ENCODE peak calls at places on chromosomes 3 and 15, in six cellular contexts. One of them, this sample, is unnamed.

GRCh38 chr15:52558196-52558595 is 10.6 kb downstream of the ARPP19 start:
- DNase-seq in uterus: no peak
- DNase-seq in tibial artery: no peak
- DNase-seq in suprapubic skin: no peak
- DNase-seq in ovary: no peak
- DNase-seq in SK-N-SH: no peak
- DNase-seq in this sample: peak

GRCh38 chr15:35583863-35584528 is 38.0 kb upstream of the DPH6 start:
- DNase-seq in uterus: peak
- DNase-seq in tibial artery: no peak
- DNase-seq in suprapubic skin: no peak
- DNase-seq in ovary: no peak
- DNase-seq in SK-N-SH: no peak
- DNase-seq in this sample: no peak

GRCh38 chr3:100966807-100967206 is 26.4 kb downstream of the ABI3BP start:
- DNase-seq in uterus: no peak
- DNase-seq in tibial artery: no peak
- DNase-seq in suprapubic skin: no peak
- DNase-seq in ovary: no peak
- DNase-seq in SK-N-SH: peak
- DNase-seq in this sample: no peak

GRCh38 chr15:62472616-62473299 is 307.7 kb upstream of the C2CD4B start:
- DNase-seq in uterus: no peak
- DNase-seq in tibial artery: no peak
- DNase-seq in suprapubic skin: no peak
- DNase-seq in ovary: no peak
- DNase-seq in SK-N-SH: no peak
- DNase-seq in this sample: no peak

GRCh38 chr3:32340039-32340438 is 51.6 kb upstream of the CMTM7 start:
- DNase-seq in uterus: no peak
- DNase-seq in tibial artery: no peak
- DNase-seq in suprapubic skin: no peak
- DNase-seq in ovary: no peak
- DNase-seq in SK-N-SH: peak
- DNase-seq in this sample: peak

GRCh38 chr3:153970735-153971347 is 150.3 kb upstream of the ARHGEF26 start:
- DNase-seq in uterus: no peak
- DNase-seq in tibial artery: no peak
- DNase-seq in suprapubic skin: no peak
- DNase-seq in ovary: no peak
- DNase-seq in SK-N-SH: peak
- DNase-seq in this sample: peak

GRCh38 chr15:59688383-59688887 is 685 bp downstream of the BNIP2 start:
- DNase-seq in uterus: no peak
- DNase-seq in tibial artery: peak
- DNase-seq in suprapubic skin: no peak
- DNase-seq in ovary: no peak
- DNase-seq in SK-N-SH: no peak
- DNase-seq in this sample: no peak

GRCh38 chr3:4820296-4821121 is 158.7 kb upstream of the BHLHE40 start:
- DNase-seq in uterus: no peak
- DNase-seq in tibial artery: no peak
- DNase-seq in suprapubic skin: no peak
- DNase-seq in ovary: no peak
- DNase-seq in SK-N-SH: no peak
- DNase-seq in this sample: no peak

GRCh38 chr3:852033-852432 is 240.8 kb upstream of the CNTN6 start:
- DNase-seq in uterus: no peak
- DNase-seq in tibial artery: no peak
- DNase-seq in suprapubic skin: no peak
- DNase-seq in ovary: no peak
- DNase-seq in SK-N-SH: no peak
- DNase-seq in this sample: no peak

GRCh38 chr15:99707481-99708270 is 25.6 kb downstream of the LYSMD4 start:
- DNase-seq in uterus: no peak
- DNase-seq in tibial artery: no peak
- DNase-seq in suprapubic skin: no peak
- DNase-seq in ovary: no peak
- DNase-seq in SK-N-SH: no peak
- DNase-seq in this sample: peak

GRCh38 chr3:24160424-24160823 is 215.3 kb downstream of the NR1D2 start:
- DNase-seq in uterus: no peak
- DNase-seq in tibial artery: no peak
- DNase-seq in suprapubic skin: no peak
- DNase-seq in ovary: no peak
- DNase-seq in SK-N-SH: no peak
- DNase-seq in this sample: no peak

GRCh38 chr3:17478673-17479072 is 263.8 kb downstream of the TBC1D5 start:
- DNase-seq in uterus: no peak
- DNase-seq in tibial artery: no peak
- DNase-seq in suprapubic skin: no peak
- DNase-seq in ovary: no peak
- DNase-seq in SK-N-SH: no peak
- DNase-seq in this sample: no peak

GRCh38 chr15:100255644-100256043 is 86.1 kb downstream of the ADAMTS17 start:
- DNase-seq in uterus: no peak
- DNase-seq in tibial artery: no peak
- DNase-seq in suprapubic skin: peak
- DNase-seq in ovary: no peak
- DNase-seq in SK-N-SH: no peak
- DNase-seq in this sample: no peak

GRCh38 chr15:32701863-32702262 is 15.9 kb upstream of the GREM1 start:
- DNase-seq in uterus: no peak
- DNase-seq in tibial artery: no peak
- DNase-seq in suprapubic skin: no peak
- DNase-seq in ovary: no peak
- DNase-seq in SK-N-SH: no peak
- DNase-seq in this sample: no peak

GRCh38 chr15:80619677-80620076 is 75.4 kb upstream of the ABHD17C start:
- DNase-seq in uterus: no peak
- DNase-seq in tibial artery: no peak
- DNase-seq in suprapubic skin: no peak
- DNase-seq in ovary: no peak
- DNase-seq in SK-N-SH: no peak
- DNase-seq in this sample: no peak

GRCh38 chr15:65532738-65533051 is 2.4 kb downstream of the HACD3 start:
- DNase-seq in uterus: no peak
- DNase-seq in tibial artery: no peak
- DNase-seq in suprapubic skin: no peak
- DNase-seq in ovary: no peak
- DNase-seq in SK-N-SH: no peak
- DNase-seq in this sample: peak

GRCh38 chr3:11545186-11545851 is 98.4 kb downstream of the VGLL4 start:
- DNase-seq in uterus: no peak
- DNase-seq in tibial artery: peak
- DNase-seq in suprapubic skin: no peak
- DNase-seq in ovary: no peak
- DNase-seq in SK-N-SH: no peak
- DNase-seq in this sample: no peak

GRCh38 chr15:87365221-87365620 is 891.3 kb downstream of the NTRK3 start:
- DNase-seq in uterus: no peak
- DNase-seq in tibial artery: no peak
- DNase-seq in suprapubic skin: no peak
- DNase-seq in ovary: no peak
- DNase-seq in SK-N-SH: no peak
- DNase-seq in this sample: peak

GRCh38 chr3:189334064-189334920 is 162.5 kb downstream of the TPRG1 start:
- DNase-seq in uterus: no peak
- DNase-seq in tibial artery: no peak
- DNase-seq in suprapubic skin: no peak
- DNase-seq in ovary: no peak
- DNase-seq in SK-N-SH: no peak
- DNase-seq in this sample: peak

GRCh38 chr3:10370429-10370828 is 49.5 kb upstream of the SEC13 start:
- DNase-seq in uterus: no peak
- DNase-seq in tibial artery: no peak
- DNase-seq in suprapubic skin: no peak
- DNase-seq in ovary: no peak
- DNase-seq in SK-N-SH: peak
- DNase-seq in this sample: no peak

GRCh38 chr3:38153986-38154608 is 11.2 kb upstream of the OXSR1 start:
- DNase-seq in uterus: no peak
- DNase-seq in tibial artery: no peak
- DNase-seq in suprapubic skin: no peak
- DNase-seq in ovary: no peak
- DNase-seq in SK-N-SH: no peak
- DNase-seq in this sample: peak

GRCh38 chr3:24299801-24300626 is 194.6 kb downstream of the THRB start:
- DNase-seq in uterus: no peak
- DNase-seq in tibial artery: no peak
- DNase-seq in suprapubic skin: no peak
- DNase-seq in ovary: no peak
- DNase-seq in SK-N-SH: no peak
- DNase-seq in this sample: peak

GRCh38 chr3:50370594-50370993 is 11.3 kb upstream of the TMEM115 start:
- DNase-seq in uterus: no peak
- DNase-seq in tibial artery: no peak
- DNase-seq in suprapubic skin: no peak
- DNase-seq in ovary: no peak
- DNase-seq in SK-N-SH: peak
- DNase-seq in this sample: no peak

GRCh38 chr3:192917258-192917507 is 473 bp downstream of the MB21D2 start:
- DNase-seq in uterus: no peak
- DNase-seq in tibial artery: no peak
- DNase-seq in suprapubic skin: no peak
- DNase-seq in ovary: no peak
- DNase-seq in SK-N-SH: no peak
- DNase-seq in this sample: peak

GRCh38 chr3:24296441-24297205 is 198.0 kb downstream of the THRB start:
- DNase-seq in uterus: no peak
- DNase-seq in tibial artery: no peak
- DNase-seq in suprapubic skin: no peak
- DNase-seq in ovary: no peak
- DNase-seq in SK-N-SH: no peak
- DNase-seq in this sample: no peak

GRCh38 chr3:10516835-10517465 is 11.6 kb upstream of the ATP2B2 start:
- DNase-seq in uterus: no peak
- DNase-seq in tibial artery: no peak
- DNase-seq in suprapubic skin: peak
- DNase-seq in ovary: no peak
- DNase-seq in SK-N-SH: no peak
- DNase-seq in this sample: no peak

GRCh38 chr3:158110658-158111018 is 749 bp downstream of the RSRC1 start:
- DNase-seq in uterus: no peak
- DNase-seq in tibial artery: no peak
- DNase-seq in suprapubic skin: no peak
- DNase-seq in ovary: no peak
- DNase-seq in SK-N-SH: no peak
- DNase-seq in this sample: no peak

GRCh38 chr15:28992996-28993719 is 107.4 kb downstream of the APBA2 start:
- DNase-seq in uterus: no peak
- DNase-seq in tibial artery: no peak
- DNase-seq in suprapubic skin: no peak
- DNase-seq in ovary: no peak
- DNase-seq in SK-N-SH: no peak
- DNase-seq in this sample: no peak

GRCh38 chr15:91268510-91268909 is 168.5 kb downstream of the SV2B start:
- DNase-seq in uterus: no peak
- DNase-seq in tibial artery: no peak
- DNase-seq in suprapubic skin: no peak
- DNase-seq in ovary: no peak
- DNase-seq in SK-N-SH: peak
- DNase-seq in this sample: no peak
- TF ChIP-seq CTCF in uterus: no peak
- TF ChIP-seq CTCF in tibial artery: no peak
- TF ChIP-seq CTCF in suprapubic skin: no peak
- TF ChIP-seq CTCF in ovary: no peak
- TF ChIP-seq CTCF in SK-N-SH: peak
- TF ChIP-seq CTCF in this sample: no peak

DNA sequence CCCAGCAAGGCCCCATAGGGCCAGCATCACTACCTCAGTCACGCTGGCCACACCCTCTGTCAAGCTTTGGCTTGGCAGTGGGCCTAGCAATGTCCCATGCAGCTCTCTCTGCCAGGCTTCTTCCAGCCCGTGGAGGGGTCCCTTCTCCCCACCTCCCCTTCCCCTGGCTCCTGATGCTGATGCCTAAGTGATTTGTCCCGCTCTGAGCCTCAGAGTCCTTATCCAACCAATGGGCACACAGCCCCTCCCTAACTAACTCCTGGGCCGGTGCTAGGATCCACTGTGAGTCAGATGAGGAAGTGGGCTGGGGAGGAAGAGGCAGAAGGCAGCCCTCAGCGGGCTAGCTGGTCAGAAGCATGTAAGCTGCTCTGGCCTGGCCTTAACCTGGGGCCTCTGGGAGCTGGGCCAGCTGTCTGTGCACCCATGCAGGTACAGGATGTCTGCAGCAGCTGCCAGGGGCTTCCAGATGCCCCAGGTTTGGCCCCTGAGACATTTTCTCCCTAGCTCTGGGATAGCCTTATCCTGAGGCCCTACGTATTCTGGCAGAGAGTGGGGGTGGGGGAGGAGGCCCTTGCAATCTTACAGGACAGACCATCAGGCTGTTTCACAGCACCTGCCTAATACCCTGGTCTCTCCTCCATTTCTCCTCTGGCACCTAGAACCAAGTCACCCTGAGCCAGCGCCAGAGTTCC is 740 bp upstream of the ZBTB47 start:
- DNase-seq in uterus: peak
- DNase-seq in tibial artery: peak
- DNase-seq in suprapubic skin: peak
- DNase-seq in ovary: peak
- DNase-seq in SK-N-SH: peak
- DNase-seq in this sample: peak
- H3K27ac ChIP-seq in uterus: peak
- H3K27ac ChIP-seq in tibial artery: peak
- H3K27ac ChIP-seq in suprapubic skin: peak
- H3K27ac ChIP-seq in ovary: peak
- H3K27ac ChIP-seq in SK-N-SH: peak
- H3K27ac ChIP-seq in this sample: peak

DNA sequence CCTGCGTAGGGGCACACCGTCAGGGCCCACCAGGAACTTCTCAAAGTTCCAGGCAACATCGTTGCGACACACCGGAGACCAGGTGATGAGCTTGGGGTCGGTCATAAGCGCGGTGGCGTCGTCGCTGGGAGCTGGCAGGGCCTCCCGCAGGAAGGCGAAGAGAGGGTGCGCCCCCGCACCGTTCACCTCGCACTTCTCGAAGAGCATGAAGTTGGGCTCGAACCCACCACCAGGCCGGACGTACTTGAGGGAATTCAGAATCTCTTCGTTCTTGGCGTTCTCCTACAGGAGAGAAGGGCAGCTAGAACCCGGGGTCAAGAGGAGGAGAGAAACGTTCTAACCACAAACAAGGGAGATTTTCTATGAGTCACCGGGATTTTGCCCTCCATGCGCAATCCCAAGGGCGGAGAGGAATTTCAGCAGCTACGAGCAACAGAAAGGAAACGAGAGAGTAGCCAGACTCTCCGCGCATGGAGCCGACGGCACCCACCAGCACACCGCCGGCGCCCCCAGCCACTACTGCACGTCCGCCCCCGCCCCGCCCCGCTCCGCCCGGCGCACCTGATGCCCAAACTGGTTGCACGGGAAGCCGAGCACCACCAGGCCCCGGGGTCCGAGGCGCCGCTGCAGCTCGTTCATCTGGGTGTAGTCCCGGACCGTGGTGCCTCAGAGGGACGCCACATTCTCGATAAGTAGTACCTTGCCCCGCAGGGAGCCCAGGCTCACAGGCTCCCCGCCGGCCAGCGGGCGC is 512 bp downstream of the GPX1 start:
- DNase-seq in uterus: peak
- DNase-seq in tibial artery: peak
- DNase-seq in suprapubic skin: peak
- DNase-seq in ovary: peak
- DNase-seq in SK-N-SH: peak
- DNase-seq in this sample: peak
- TF ChIP-seq CTCF in uterus: no peak
- TF ChIP-seq CTCF in tibial artery: no peak
- TF ChIP-seq CTCF in suprapubic skin: no peak
- TF ChIP-seq CTCF in ovary: no peak
- TF ChIP-seq CTCF in SK-N-SH: no peak
- TF ChIP-seq CTCF in this sample: no peak

GRCh38 chr15:78393137-78393536 is 44.9 kb upstream of the IREB2 start:
- DNase-seq in uterus: no peak
- DNase-seq in tibial artery: no peak
- DNase-seq in suprapubic skin: no peak
- DNase-seq in ovary: no peak
- DNase-seq in SK-N-SH: no peak
- DNase-seq in this sample: no peak
- H3K27ac ChIP-seq in uterus: no peak
- H3K27ac ChIP-seq in tibial artery: no peak
- H3K27ac ChIP-seq in suprapubic skin: no peak
- H3K27ac ChIP-seq in ovary: no peak
- H3K27ac ChIP-seq in SK-N-SH: no peak
- H3K27ac ChIP-seq in this sample: no peak